ENCODE peak calls at places on chromosomes 3 and 15, in ten cellular contexts. V is stimulated activated naive B cell treated with anti-CD40 and anti-IgM and Interleukin-4, amounts not matched to agents 10 μg/mL and 1 μg/mL and 100 μg/mL, for 72 hours; B is LoVo; M is CD8-positive, alpha-beta memory T cell; K is NCI-H774; A is pancreas; C is Caco-2; R is hepatic stellate cell; F is activated CD4-positive, alpha-beta T cell treated with anti-CD3 and anti-CD28 coated beads, Interleukin-2, amount 50 U/mL, for 24 hours; S is coronary artery. Q is an unnamed sample.

GRCh38 chr15:95559875-95560394 is 770.6 kb upstream of the NR2F2 start:
- DNase-seq in V (no peak), B (peak; percentile 61), M (no peak), K (no peak), A (no peak), C (peak; percentile 59), R (peak; percentile 34), F (no peak), S (no peak), Q (peak; percentile 89)

GRCh38 chr3:24227635-24228034 is 267.0 kb downstream of the THRB start:
- DNase-seq in V (no peak), B (no peak), M (no peak), K (no peak), A (no peak), C (no peak), R (no peak), F (no peak), S (no peak), Q (no peak)

GRCh38 chr15:71571641-71572040 is 238.7 kb upstream of the NR2E3 start:
- DNase-seq in V (no peak), B (no peak), M (no peak), K (no peak), A (no peak), C (no peak), R (no peak), F (no peak), S (no peak), Q (no peak)

GRCh38 chr15:68290715-68291114 is 13.2 kb downstream of the FEM1B start:
- DNase-seq in V (no peak), B (no peak), M (no peak), K (no peak), A (no peak), C (no peak), R (no peak), F (no peak), S (no peak), Q (no peak)

GRCh38 chr3:183381673-183382072 is 46.7 kb downstream of the MCF2L2 start:
- DNase-seq in V (no peak), B (no peak), M (no peak), K (no peak), A (no peak), C (no peak), R (no peak), F (no peak), S (no peak), Q (no peak)

GRCh38 chr15:71224024-71224423 is 108.8 kb downstream of the THSD4 start:
- DNase-seq in V (no peak), B (no peak), M (no peak), K (no peak), A (no peak), C (no peak), R (no peak), F (no peak), S (peak; percentile 33), Q (no peak)

GRCh38 chr15:89177116-89177515 is 44.3 kb downstream of the RLBP1 start:
- DNase-seq in V (no peak), B (no peak), M (no peak), K (no peak), A (no peak), C (no peak), R (no peak), F (no peak), S (no peak), Q (no peak)

GRCh38 chr3:4426782-4427344 is 40.2 kb downstream of the SUMF1 start:
- DNase-seq in V (peak; percentile 32), B (peak; percentile 1), M (no peak), K (peak; percentile 32), A (no peak), C (no peak), R (peak; percentile 75), F (no peak), S (no peak), Q (peak; percentile 31)

GRCh38 chr15:75966073-75966472 is 46.2 kb downstream of the NRG4 start:
- DNase-seq in V (no peak), B (no peak), M (no peak), K (no peak), A (no peak), C (no peak), R (no peak), F (no peak), S (no peak), Q (no peak)

GRCh38 chr3:81778678-81779182 is 17.3 kb upstream of the GBE1 start:
- DNase-seq in V (no peak), B (no peak), M (no peak), K (no peak), A (no peak), C (no peak), R (no peak), F (no peak), S (no peak), Q (no peak)

Q was measured in kidney glomerular epithelial cell.